ENCODE peak calls at places on chromosome 1, in seven cellular contexts. F, T, G, W, K, A and Y are unnamed samples.

GRCh38 chr1:201795066-201795465 is 33.9 kb upstream of the IPO9 start:
- ATAC-seq in G (no peak), T (no peak), K (no peak), W (no peak), F (no peak), A (no peak), Y (no peak)

GRCh38 chr1:46401964-46402626 is 8.0 kb downstream of the FAAH start:
- ATAC-seq in T (peak; percentile 77), G (no peak), F (no peak), K (peak; percentile 82), A (peak; percentile 35), W (peak; percentile 45), Y (no peak)

GRCh38 chr1:92495392-92496066 is 8.8 kb upstream of the GFI1 start:
- ATAC-seq in G (peak; percentile 52), K (no peak), A (no peak), T (no peak), W (peak; percentile 93), F (peak; percentile 65), Y (no peak)

GRCh38 chr1:26055041-26055440 is 9.1 kb upstream of the SLC30A2 start:
- ATAC-seq in T (no peak), W (no peak), K (no peak), A (no peak), F (no peak), G (no peak), Y (no peak)

GRCh38 chr1:236502579-236502971 is 21.2 kb upstream of the LGALS8 start:
- ATAC-seq in F (no peak), K (no peak), W (no peak), G (no peak), T (no peak), A (no peak), Y (no peak)

GRCh38 chr1:166032901-166033371 is 133.9 kb downstream of the FAM78B start:
- ATAC-seq in F (no peak), K (no peak), W (no peak), T (no peak), A (no peak), G (no peak), Y (no peak)

GRCh38 chr1:170698301-170698700 is 34.4 kb downstream of the PRRX1 start:
- ATAC-seq in G (no peak), T (no peak), F (no peak), K (no peak), W (no peak), A (no peak), Y (no peak)

GRCh38 chr1:93690921-93691789 is 9.5 kb upstream of the BCAR3 start:
- ATAC-seq in G (no peak), T (peak; percentile 67), W (no peak), K (peak; percentile 58), A (no peak), F (no peak), Y (no peak)

GRCh38 chr1:211874521-211875347 is 44.2 kb upstream of the LPGAT1 start:
- ATAC-seq in W (no peak), A (no peak), K (no peak), G (no peak), F (no peak), T (no peak), Y (no peak)

GRCh38 chr1:211532086-211532439 is 40.1 kb upstream of the RD3 start:
- ATAC-seq in T (no peak), G (no peak), W (no peak), A (no peak), K (no peak), F (no peak), Y (no peak)

GRCh38 chr1:79295967-79296366 is 289.4 kb upstream of the ADGRL4 start:
- ATAC-seq in W (no peak), F (no peak), T (no peak), G (no peak), A (no peak), K (no peak), Y (no peak)